ENCODE peak calls at places on chromosomes 6 and 20, in nine cellular contexts. D is aorta, N is HCT116, U is colonic mucosa, K is ovary, G is suprapubic skin, Z is right atrium auricular region, E is iPS DF 6.9, T is left ventricle myocardium inferior. V is an unnamed sample.

GRCh38 chr6:1825926-1826325 is 216.2 kb downstream of the FOXC1 start:
- DNase-seq in D (no peak), N (no peak), U (no peak), K (no peak), G (no peak), Z (no peak), E (no peak), T (no peak), V (peak)

GRCh38 chr20:7971536-7972285 is 31.5 kb upstream of the HAO1 start:
- DNase-seq in D (no peak), N (no peak), U (no peak), K (no peak), G (no peak), Z (no peak), E (no peak), T (no peak), V (no peak)

GRCh38 chr6:89433637-89434499 is 916 bp downstream of the ANKRD6 start:
- DNase-seq in D (peak), N (no peak), U (peak), K (peak), G (no peak), Z (peak), E (no peak), T (peak), V (no peak)

GRCh38 chr6:127176175-127176574 is 57.7 kb downstream of the RSPO3 start:
- DNase-seq in D (no peak), N (no peak), U (no peak), K (no peak), G (no peak), Z (no peak), E (no peak), T (no peak), V (no peak)

GRCh38 chr20:5675103-5676091 is 74.8 kb upstream of the SHLD1 start:
- DNase-seq in D (peak), N (no peak), U (no peak), K (no peak), G (no peak), Z (no peak), E (no peak), T (no peak), V (no peak)

GRCh38 chr6:13989424-13990144 is 64.8 kb downstream of the RNF182 start:
- DNase-seq in D (no peak), N (no peak), U (no peak), K (no peak), G (no peak), Z (no peak), E (no peak), T (no peak), V (no peak)

GRCh38 chr6:10478187-10479040 is 42.7 kb upstream of the GCNT2 start:
- DNase-seq in D (no peak), N (peak), U (no peak), K (no peak), G (no peak), Z (no peak), E (peak), T (no peak), V (peak)

GRCh38 chr20:10705801-10706459 is 32.1 kb upstream of the JAG1 start:
- DNase-seq in D (no peak), N (peak), U (peak), K (no peak), G (no peak), Z (no peak), E (no peak), T (no peak), V (peak)

GRCh38 chr20:25032478-25033183 is 25.3 kb downstream of the ACSS1 start:
- DNase-seq in D (no peak), N (no peak), U (peak), K (peak), G (no peak), Z (peak), E (no peak), T (peak), V (no peak)

GRCh38 chr6:52400316-52401041 is 19.7 kb upstream of the EFHC1 start:
- DNase-seq in D (no peak), N (no peak), U (no peak), K (no peak), G (no peak), Z (no peak), E (no peak), T (no peak), V (no peak)

GRCh38 chr6:167754691-167755090 is 72.0 kb upstream of the AFDN start:
- DNase-seq in D (peak), N (no peak), U (no peak), K (no peak), G (peak), Z (no peak), E (no peak), T (no peak), V (no peak)

GRCh38 chr20:36624068-36624813 is 18.7 kb downstream of the RAB5IF start:
- DNase-seq in D (no peak), N (no peak), U (peak), K (no peak), G (no peak), Z (no peak), E (no peak), T (no peak), V (no peak)

GRCh38 chr6:153210083-153210482 is 79.0 kb upstream of the RGS17 start:
- DNase-seq in D (no peak), N (no peak), U (no peak), K (no peak), G (no peak), Z (no peak), E (no peak), T (no peak), V (no peak)

GRCh38 chr20:49814057-49814675 is 1.5 kb downstream of the SLC9A8 start:
- DNase-seq in D (no peak), N (no peak), U (no peak), K (no peak), G (no peak), Z (no peak), E (no peak), T (no peak), V (no peak)
- H3K27ac ChIP-seq in D (no peak), N (peak), U (peak), K (no peak), G (peak), Z (peak), E (no peak), T (peak), V (no peak)

GRCh38 chr20:50919567-50919966 is 11.7 kb downstream of the ADNP start:
- DNase-seq in D (peak), N (no peak), U (no peak), K (peak), G (no peak), Z (peak), E (no peak), T (no peak), V (no peak)

GRCh38 chr20:50924261-50924660 is 7.0 kb downstream of the ADNP start:
- DNase-seq in D (no peak), N (no peak), U (no peak), K (no peak), G (no peak), Z (no peak), E (no peak), T (no peak), V (no peak)

GRCh38 chr20:50918403-50918802 is 12.8 kb downstream of the ADNP start:
- DNase-seq in D (no peak), N (no peak), U (no peak), K (no peak), G (no peak), Z (no peak), E (no peak), T (no peak), V (no peak)

GRCh38 chr20:50921055-50921454 is 10.2 kb downstream of the ADNP start:
- DNase-seq in D (no peak), N (no peak), U (no peak), K (no peak), G (no peak), Z (no peak), E (no peak), T (no peak), V (no peak)

GRCh38 chr20:50921783-50922501 is 9.3 kb downstream of the ADNP start:
- DNase-seq in D (no peak), N (no peak), U (no peak), K (no peak), G (no peak), Z (no peak), E (no peak), T (no peak), V (no peak)
- H3K27ac ChIP-seq in D (peak), N (no peak), U (no peak), K (no peak), G (no peak), Z (no peak), E (no peak), T (no peak), V (no peak)

GRCh38 chr6:24997186-24997585 is 61.4 kb upstream of the RIPOR2 start:
- DNase-seq in D (no peak), N (no peak), U (no peak), K (no peak), G (no peak), Z (no peak), E (no peak), T (no peak), V (no peak)
- H3K27ac ChIP-seq in D (no peak), N (no peak), U (no peak), K (no peak), G (no peak), Z (no peak), E (no peak), T (no peak), V (no peak)

DNA sequence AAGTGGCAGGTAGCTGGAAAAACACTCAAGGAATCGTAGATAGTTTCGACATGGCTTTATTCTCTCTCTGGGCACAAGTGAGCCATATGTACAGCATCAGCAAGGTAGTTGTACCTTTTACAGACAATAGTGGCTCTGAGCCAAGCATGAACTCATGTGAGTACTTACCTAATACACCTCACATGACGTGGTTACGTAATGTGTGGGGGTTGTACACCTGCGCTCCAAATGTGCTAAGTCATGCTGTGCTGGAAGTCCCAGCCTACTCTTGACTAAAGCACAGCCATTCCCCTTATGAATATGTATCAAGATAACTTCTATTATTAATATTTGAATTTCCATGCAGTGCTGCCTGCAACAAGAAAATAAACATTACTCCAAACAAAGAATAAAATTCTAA is 78.8 kb upstream of the HMGN3 start:
- DNase-seq in D (no peak), N (no peak), U (no peak), K (no peak), G (no peak), Z (no peak), E (no peak), T (no peak), V (no peak)
- H3K27ac ChIP-seq in D (no peak), N (no peak), U (no peak), K (no peak), G (no peak), Z (no peak), E (no peak), T (no peak), V (no peak)

DNA sequence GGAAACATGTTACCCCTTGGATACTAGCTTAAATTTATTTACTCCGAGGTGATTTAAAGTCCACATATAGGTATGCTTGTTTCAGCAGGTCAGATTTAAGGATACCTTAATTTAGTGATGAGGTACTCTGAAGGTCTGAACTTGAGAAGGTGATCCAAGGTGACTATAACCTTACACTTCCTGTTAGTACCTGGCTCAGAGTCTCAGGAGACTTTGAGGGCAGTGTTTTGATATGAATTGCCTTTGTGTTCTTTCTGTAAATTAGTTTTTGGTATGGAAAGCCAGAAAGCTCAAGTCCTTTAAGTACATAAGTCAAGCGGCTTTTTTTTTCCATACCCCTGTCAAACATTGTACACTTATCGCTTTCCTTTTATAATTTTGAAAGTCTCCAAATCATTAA is 489.0 kb downstream of the CDKAL1 start:
- DNase-seq in D (no peak), N (no peak), U (no peak), K (no peak), G (no peak), Z (no peak), E (no peak), T (no peak), V (peak)
- H3K27ac ChIP-seq in D (no peak), N (peak), U (no peak), K (no peak), G (peak), Z (no peak), E (no peak), T (no peak), V (peak)

DNA sequence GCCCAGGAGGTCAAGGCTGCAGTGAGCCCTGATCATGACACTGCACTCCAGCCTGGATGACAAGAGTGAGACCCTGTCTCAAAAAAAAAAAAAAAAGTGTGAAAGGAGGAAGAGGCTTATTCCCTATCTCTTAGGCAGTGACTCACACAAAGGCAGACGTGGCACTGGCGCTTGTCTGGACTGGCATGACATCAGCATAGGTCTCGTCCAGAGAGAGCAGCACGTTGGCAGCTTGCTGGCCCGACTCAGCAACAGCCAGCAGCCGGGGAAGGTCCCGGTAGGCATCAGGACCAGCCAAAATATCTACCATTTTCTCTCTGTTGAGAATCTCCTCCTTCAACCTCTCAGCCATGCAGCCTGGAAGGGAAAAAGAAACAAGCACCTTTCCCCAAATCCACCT is 14.1 kb downstream of the CDK5RAP1 start:
- DNase-seq in D (no peak), N (no peak), U (no peak), K (no peak), G (no peak), Z (no peak), E (no peak), T (peak), V (no peak)
- H3K27ac ChIP-seq in D (no peak), N (no peak), U (no peak), K (no peak), G (no peak), Z (peak), E (no peak), T (peak), V (no peak)

GRCh38 chr6:70413829-70414494 is 654 bp downstream of the FAM135A start:
- DNase-seq in D (no peak), N (no peak), U (peak), K (no peak), G (no peak), Z (no peak), E (no peak), T (no peak), V (no peak)

GRCh38 chr6:70413114-70413828 is at the start of gene FAM135A:
- DNase-seq in D (peak), N (peak), U (peak), K (peak), G (peak), Z (peak), E (peak), T (peak), V (peak)

GRCh38 chr6:70415660-70416059 is 2.4 kb downstream of the FAM135A start:
- DNase-seq in D (no peak), N (no peak), U (no peak), K (no peak), G (no peak), Z (no peak), E (no peak), T (no peak), V (no peak)

GRCh38 chr6:70414813-70415212 is 1.5 kb downstream of the FAM135A start:
- DNase-seq in D (no peak), N (no peak), U (no peak), K (no peak), G (no peak), Z (no peak), E (no peak), T (no peak), V (no peak)

GRCh38 chr6:70415247-70415646 is 1.9 kb downstream of the FAM135A start:
- DNase-seq in D (no peak), N (no peak), U (no peak), K (no peak), G (no peak), Z (no peak), E (no peak), T (no peak), V (no peak)
- H3K27ac ChIP-seq in D (no peak), N (no peak), U (no peak), K (no peak), G (no peak), Z (no peak), E (no peak), T (no peak), V (no peak)

DNA sequence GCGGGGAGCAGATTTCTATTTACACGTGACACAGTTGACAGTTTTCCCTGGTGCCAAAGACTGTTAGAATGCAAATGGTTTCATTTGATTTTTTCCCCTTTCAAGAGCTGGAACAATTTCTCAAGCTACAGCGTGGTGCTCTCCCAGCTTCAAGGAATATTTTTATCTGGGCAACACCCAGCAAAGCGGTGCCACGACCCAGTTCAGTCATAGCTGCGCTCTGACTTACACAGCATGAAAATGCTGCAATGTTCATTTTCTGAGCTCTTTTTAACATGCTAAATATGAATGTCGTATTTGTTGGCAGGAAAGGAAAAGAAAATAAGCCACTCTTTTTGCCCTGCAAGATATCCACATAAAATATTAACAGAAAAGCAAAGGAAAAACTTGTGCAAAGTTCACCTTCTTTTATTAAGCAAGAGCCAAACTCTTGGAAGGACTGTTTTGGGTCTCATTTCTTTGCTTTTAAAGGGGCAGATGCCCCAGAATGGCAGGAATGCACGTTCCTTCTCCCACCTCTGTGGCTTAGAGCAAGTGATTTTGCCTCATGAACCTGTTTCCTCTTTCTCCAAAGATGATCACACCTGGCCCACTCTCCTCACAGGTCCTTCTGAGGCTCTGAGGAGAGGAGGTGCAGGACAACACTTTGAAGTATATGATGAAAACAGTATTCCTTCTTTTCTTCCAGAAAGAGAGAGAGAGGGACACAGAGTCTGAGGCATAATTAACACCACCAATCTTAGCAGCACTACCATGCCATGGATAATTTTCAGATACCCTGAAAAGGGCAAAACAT is 47.0 kb downstream of the TTI1 start:
- DNase-seq in D (no peak), N (no peak), U (no peak), K (no peak), G (no peak), Z (no peak), E (no peak), T (no peak), V (no peak)
- H3K27ac ChIP-seq in D (peak), N (no peak), U (no peak), K (no peak), G (no peak), Z (peak), E (no peak), T (peak), V (no peak)